ENCODE peak calls at places on chromosomes 3 and 15, in ten cellular contexts. One of them, this sample, is unnamed.

GRCh38 chr3:193902557-193903256 is 233.2 kb upstream of the HES1 start:
- DNase-seq in HCT116: no peak
- DNase-seq in pancreas: no peak
- DNase-seq in coronary artery: no peak
- DNase-seq in right lobe of liver: no peak
- DNase-seq in fibroblast of the aortic adventitia: no peak
- DNase-seq in kidney epithelial cell: no peak
- DNase-seq in PC-3: no peak
- DNase-seq in BE2C: no peak
- DNase-seq in AG10803: no peak
- DNase-seq in this sample: no peak

GRCh38 chr15:101342065-101342464 is 47.0 kb upstream of the SNRPA1 start:
- DNase-seq in HCT116: no peak
- DNase-seq in pancreas: no peak
- DNase-seq in coronary artery: no peak
- DNase-seq in right lobe of liver: no peak
- DNase-seq in fibroblast of the aortic adventitia: no peak
- DNase-seq in kidney epithelial cell: no peak
- DNase-seq in PC-3: no peak
- DNase-seq in BE2C: no peak
- DNase-seq in AG10803: no peak
- DNase-seq in this sample: no peak

GRCh38 chr3:53704363-53704725 is 141.9 kb downstream of the CHDH start:
- DNase-seq in HCT116: no peak
- DNase-seq in pancreas: no peak
- DNase-seq in coronary artery: peak
- DNase-seq in right lobe of liver: no peak
- DNase-seq in fibroblast of the aortic adventitia: no peak
- DNase-seq in kidney epithelial cell: no peak
- DNase-seq in PC-3: no peak
- DNase-seq in BE2C: no peak
- DNase-seq in AG10803: no peak
- DNase-seq in this sample: no peak

GRCh38 chr3:156171517-156172267 is 51.3 kb downstream of the KCNAB1 start:
- DNase-seq in HCT116: no peak
- DNase-seq in pancreas: no peak
- DNase-seq in coronary artery: no peak
- DNase-seq in right lobe of liver: no peak
- DNase-seq in fibroblast of the aortic adventitia: no peak
- DNase-seq in kidney epithelial cell: no peak
- DNase-seq in PC-3: no peak
- DNase-seq in BE2C: no peak
- DNase-seq in AG10803: no peak
- DNase-seq in this sample: no peak

GRCh38 chr3:143119974-143120715 is 574 bp downstream of the CHST2 start:
- DNase-seq in HCT116: no peak
- DNase-seq in pancreas: peak
- DNase-seq in coronary artery: no peak
- DNase-seq in right lobe of liver: peak
- DNase-seq in fibroblast of the aortic adventitia: peak
- DNase-seq in kidney epithelial cell: no peak
- DNase-seq in PC-3: no peak
- DNase-seq in BE2C: peak
- DNase-seq in AG10803: peak
- DNase-seq in this sample: no peak

GRCh38 chr15:39358441-39359041 is 222.3 kb upstream of the THBS1 start:
- DNase-seq in HCT116: no peak
- DNase-seq in pancreas: no peak
- DNase-seq in coronary artery: no peak
- DNase-seq in right lobe of liver: no peak
- DNase-seq in fibroblast of the aortic adventitia: peak
- DNase-seq in kidney epithelial cell: no peak
- DNase-seq in PC-3: peak
- DNase-seq in BE2C: no peak
- DNase-seq in AG10803: peak
- DNase-seq in this sample: no peak

GRCh38 chr3:33360136-33360825 is 79.9 kb downstream of the UBP1 start:
- DNase-seq in HCT116: peak
- DNase-seq in pancreas: no peak
- DNase-seq in coronary artery: no peak
- DNase-seq in right lobe of liver: no peak
- DNase-seq in fibroblast of the aortic adventitia: peak
- DNase-seq in kidney epithelial cell: peak
- DNase-seq in PC-3: peak
- DNase-seq in BE2C: no peak
- DNase-seq in AG10803: peak
- DNase-seq in this sample: no peak

GRCh38 chr3:132587401-132587800 is 9.7 kb upstream of the ACKR4 start:
- DNase-seq in HCT116: no peak
- DNase-seq in pancreas: no peak
- DNase-seq in coronary artery: no peak
- DNase-seq in right lobe of liver: no peak
- DNase-seq in fibroblast of the aortic adventitia: peak
- DNase-seq in kidney epithelial cell: no peak
- DNase-seq in PC-3: no peak
- DNase-seq in BE2C: no peak
- DNase-seq in AG10803: no peak
- DNase-seq in this sample: no peak

GRCh38 chr3:49722896-49723295 is 855 bp downstream of the GMPPB start:
- DNase-seq in HCT116: no peak
- DNase-seq in pancreas: peak
- DNase-seq in coronary artery: peak
- DNase-seq in right lobe of liver: peak
- DNase-seq in fibroblast of the aortic adventitia: no peak
- DNase-seq in kidney epithelial cell: no peak
- DNase-seq in PC-3: no peak
- DNase-seq in BE2C: no peak
- DNase-seq in AG10803: no peak
- DNase-seq in this sample: no peak

GRCh38 chr3:41441139-41441538 is 241.8 kb downstream of the CTNNB1 start:
- DNase-seq in HCT116: no peak
- DNase-seq in pancreas: no peak
- DNase-seq in coronary artery: no peak
- DNase-seq in right lobe of liver: no peak
- DNase-seq in fibroblast of the aortic adventitia: no peak
- DNase-seq in kidney epithelial cell: no peak
- DNase-seq in PC-3: no peak
- DNase-seq in BE2C: no peak
- DNase-seq in AG10803: no peak
- DNase-seq in this sample: no peak

GRCh38 chr15:78938608-78939488 is 6.0 kb downstream of the CTSH start:
- DNase-seq in HCT116: no peak
- DNase-seq in pancreas: no peak
- DNase-seq in coronary artery: no peak
- DNase-seq in right lobe of liver: no peak
- DNase-seq in fibroblast of the aortic adventitia: peak
- DNase-seq in kidney epithelial cell: no peak
- DNase-seq in PC-3: no peak
- DNase-seq in BE2C: no peak
- DNase-seq in AG10803: no peak
- DNase-seq in this sample: no peak

GRCh38 chr3:11944052-11944673 is 60.0 kb upstream of the SYN2 start:
- DNase-seq in HCT116: peak
- DNase-seq in pancreas: no peak
- DNase-seq in coronary artery: no peak
- DNase-seq in right lobe of liver: no peak
- DNase-seq in fibroblast of the aortic adventitia: peak
- DNase-seq in kidney epithelial cell: no peak
- DNase-seq in PC-3: peak
- DNase-seq in BE2C: peak
- DNase-seq in AG10803: peak
- DNase-seq in this sample: no peak
- TF ChIP-seq CTCF in HCT116: peak
- TF ChIP-seq CTCF in pancreas: peak
- TF ChIP-seq CTCF in coronary artery: no peak
- TF ChIP-seq CTCF in right lobe of liver: peak
- TF ChIP-seq CTCF in fibroblast of the aortic adventitia: peak
- TF ChIP-seq CTCF in kidney epithelial cell: peak
- TF ChIP-seq CTCF in PC-3: peak
- TF ChIP-seq CTCF in BE2C: peak
- TF ChIP-seq CTCF in AG10803: peak
- TF ChIP-seq CTCF in this sample: no peak

DNA sequence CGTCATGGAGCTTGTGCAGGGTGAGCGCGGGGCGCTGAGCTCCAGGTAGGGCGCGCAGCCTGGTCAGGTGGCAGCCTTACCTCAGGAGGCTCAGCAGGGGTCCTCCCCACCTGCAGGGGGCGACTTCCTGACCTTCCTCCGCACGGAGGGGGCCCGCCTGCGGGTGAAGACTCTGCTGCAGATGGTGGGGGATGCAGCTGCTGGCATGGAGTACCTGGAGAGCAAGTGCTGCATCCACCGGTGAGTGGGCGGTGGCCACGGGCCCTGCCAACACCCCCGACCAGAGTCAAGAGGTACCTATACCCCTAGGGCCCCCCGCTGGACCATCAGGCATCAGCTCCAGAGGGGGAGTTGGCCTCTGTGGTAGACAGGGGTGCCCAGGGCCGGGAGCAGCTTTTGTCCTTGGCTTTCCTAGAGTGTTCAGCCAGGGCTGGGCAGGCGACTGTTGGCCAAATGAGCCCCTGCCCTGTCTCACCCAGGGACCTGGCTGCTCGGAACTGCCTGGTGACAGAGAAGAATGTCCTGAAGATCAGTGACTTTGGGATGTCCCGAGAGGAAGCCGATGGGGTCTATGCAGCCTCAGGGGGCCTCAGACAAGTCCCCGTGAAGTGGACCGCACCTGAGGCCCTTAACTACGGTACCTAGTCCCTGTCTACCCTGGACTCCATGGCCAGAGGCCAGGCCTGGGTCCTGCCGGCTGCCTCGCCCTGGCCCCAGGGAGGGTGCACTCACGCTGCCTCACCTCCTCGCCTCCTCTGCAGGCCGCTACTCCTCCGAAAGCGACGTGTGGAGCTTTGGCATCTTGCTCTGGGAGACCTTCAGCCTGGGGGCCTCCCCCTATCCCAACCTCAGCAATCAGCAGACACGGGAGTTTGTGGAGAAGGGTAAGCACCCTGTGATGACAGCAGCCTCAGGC is 9.1 kb downstream of the FES start:
- DNase-seq in HCT116: peak
- DNase-seq in pancreas: no peak
- DNase-seq in coronary artery: no peak
- DNase-seq in right lobe of liver: no peak
- DNase-seq in fibroblast of the aortic adventitia: no peak
- DNase-seq in kidney epithelial cell: no peak
- DNase-seq in PC-3: no peak
- DNase-seq in BE2C: peak
- DNase-seq in AG10803: no peak
- DNase-seq in this sample: no peak
- TF ChIP-seq CTCF in HCT116: peak
- TF ChIP-seq CTCF in pancreas: no peak
- TF ChIP-seq CTCF in coronary artery: no peak
- TF ChIP-seq CTCF in right lobe of liver: no peak
- TF ChIP-seq CTCF in fibroblast of the aortic adventitia: no peak
- TF ChIP-seq CTCF in kidney epithelial cell: peak
- TF ChIP-seq CTCF in PC-3: peak
- TF ChIP-seq CTCF in BE2C: peak
- TF ChIP-seq CTCF in AG10803: no peak
- TF ChIP-seq CTCF in this sample: no peak

GRCh38 chr3:11655188-11655928 is 11.6 kb upstream of the VGLL4 start:
- DNase-seq in HCT116: peak
- DNase-seq in pancreas: no peak
- DNase-seq in coronary artery: peak
- DNase-seq in right lobe of liver: no peak
- DNase-seq in fibroblast of the aortic adventitia: no peak
- DNase-seq in kidney epithelial cell: no peak
- DNase-seq in PC-3: peak
- DNase-seq in BE2C: peak
- DNase-seq in AG10803: no peak
- DNase-seq in this sample: no peak
- TF ChIP-seq CTCF in HCT116: peak
- TF ChIP-seq CTCF in pancreas: no peak
- TF ChIP-seq CTCF in coronary artery: no peak
- TF ChIP-seq CTCF in right lobe of liver: no peak
- TF ChIP-seq CTCF in fibroblast of the aortic adventitia: peak
- TF ChIP-seq CTCF in kidney epithelial cell: peak
- TF ChIP-seq CTCF in PC-3: peak
- TF ChIP-seq CTCF in BE2C: peak
- TF ChIP-seq CTCF in AG10803: peak
- TF ChIP-seq CTCF in this sample: no peak

GRCh38 chr15:70014311-70014707 is 83.4 kb downstream of the TLE3 start:
- DNase-seq in HCT116: no peak
- DNase-seq in pancreas: no peak
- DNase-seq in coronary artery: no peak
- DNase-seq in right lobe of liver: no peak
- DNase-seq in fibroblast of the aortic adventitia: no peak
- DNase-seq in kidney epithelial cell: no peak
- DNase-seq in PC-3: no peak
- DNase-seq in BE2C: no peak
- DNase-seq in AG10803: no peak
- DNase-seq in this sample: no peak

GRCh38 chr15:70004826-70005225 is 92.9 kb downstream of the TLE3 start:
- DNase-seq in HCT116: no peak
- DNase-seq in pancreas: no peak
- DNase-seq in coronary artery: no peak
- DNase-seq in right lobe of liver: no peak
- DNase-seq in fibroblast of the aortic adventitia: no peak
- DNase-seq in kidney epithelial cell: no peak
- DNase-seq in PC-3: no peak
- DNase-seq in BE2C: no peak
- DNase-seq in AG10803: no peak
- DNase-seq in this sample: no peak

GRCh38 chr15:70013647-70014310 is 83.9 kb downstream of the TLE3 start:
- DNase-seq in HCT116: no peak
- DNase-seq in pancreas: no peak
- DNase-seq in coronary artery: no peak
- DNase-seq in right lobe of liver: no peak
- DNase-seq in fibroblast of the aortic adventitia: no peak
- DNase-seq in kidney epithelial cell: no peak
- DNase-seq in PC-3: no peak
- DNase-seq in BE2C: no peak
- DNase-seq in AG10803: no peak
- DNase-seq in this sample: no peak

GRCh38 chr15:70012895-70013294 is 84.8 kb downstream of the TLE3 start:
- DNase-seq in HCT116: no peak
- DNase-seq in pancreas: no peak
- DNase-seq in coronary artery: no peak
- DNase-seq in right lobe of liver: no peak
- DNase-seq in fibroblast of the aortic adventitia: no peak
- DNase-seq in kidney epithelial cell: no peak
- DNase-seq in PC-3: no peak
- DNase-seq in BE2C: no peak
- DNase-seq in AG10803: no peak
- DNase-seq in this sample: no peak

DNA sequence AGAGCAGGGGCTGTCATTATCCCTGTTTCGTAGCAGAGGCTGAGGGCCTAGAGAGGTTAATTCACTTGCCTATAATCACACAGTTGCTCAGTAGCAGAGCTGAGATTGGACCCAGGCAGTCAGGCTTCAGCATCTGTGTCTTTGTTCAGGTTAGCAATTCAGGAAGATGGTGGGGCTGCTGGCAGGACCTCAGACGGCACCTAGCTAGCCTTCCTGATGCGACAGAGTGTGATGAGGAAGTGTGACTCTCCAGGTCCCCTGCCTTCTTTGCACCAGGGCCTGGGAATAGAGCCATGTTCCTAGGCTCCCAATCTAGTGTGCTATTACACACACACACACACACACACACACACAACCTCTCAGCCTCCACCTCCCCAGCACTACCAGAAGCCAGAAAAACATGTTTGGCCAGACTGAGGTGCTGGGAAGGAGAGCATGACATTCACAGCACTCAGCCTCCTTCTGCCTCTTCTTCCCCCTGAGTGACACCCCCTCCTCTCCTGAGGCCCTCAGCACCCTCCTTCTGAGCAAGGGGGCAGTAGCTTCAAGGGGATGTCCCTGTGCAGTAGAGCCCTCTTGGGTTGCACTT is 88.9 kb downstream of the TLE3 start:
- DNase-seq in HCT116: no peak
- DNase-seq in pancreas: no peak
- DNase-seq in coronary artery: no peak
- DNase-seq in right lobe of liver: no peak
- DNase-seq in fibroblast of the aortic adventitia: no peak
- DNase-seq in kidney epithelial cell: no peak
- DNase-seq in PC-3: no peak
- DNase-seq in BE2C: no peak
- DNase-seq in AG10803: no peak
- DNase-seq in this sample: no peak
- TF ChIP-seq CTCF in HCT116: no peak
- TF ChIP-seq CTCF in pancreas: no peak
- TF ChIP-seq CTCF in coronary artery: no peak
- TF ChIP-seq CTCF in right lobe of liver: no peak
- TF ChIP-seq CTCF in fibroblast of the aortic adventitia: no peak
- TF ChIP-seq CTCF in kidney epithelial cell: no peak
- TF ChIP-seq CTCF in PC-3: no peak
- TF ChIP-seq CTCF in BE2C: no peak
- TF ChIP-seq CTCF in AG10803: no peak
- TF ChIP-seq CTCF in this sample: no peak

This sample was measured in omental fat pad.